ENCODE peak calls at places on chromosomes 1 and 21, in eight cellular contexts. Q is NCI-H1105 treated with DMSO at 0.1 percent for 48 hours; N is tibial nerve; F is M059J; S is NCI-H510A; L is thoracic aorta; M is activated CD8-positive, alpha-beta memory T cell treated with anti-CD3 and anti-CD28 coated beads for 4 hours; C is fibroblast of the conjunctiva. Z is an unnamed sample.

GRCh38 chr1:162983671-162984425 is 85.3 kb upstream of the RGS4 start:
- DNase-seq in Q (no peak), N (no peak), F (peak), S (no peak), L (no peak), M (no peak), C (no peak), Z (no peak)

GRCh38 chr1:184340984-184341383 is 45.8 kb upstream of the C1orf21 start:
- DNase-seq in Q (no peak), N (no peak), F (no peak), S (no peak), L (no peak), M (no peak), C (no peak), Z (no peak)

GRCh38 chr1:40855513-40855912 is 6.7 kb downstream of the CITED4 start:
- DNase-seq in Q (no peak), N (no peak), F (no peak), S (no peak), L (no peak), M (no peak), C (no peak), Z (no peak)

GRCh38 chr1:201778279-201779023 is 50.5 kb upstream of the IPO9 start:
- DNase-seq in Q (no peak), N (no peak), F (no peak), S (no peak), L (no peak), M (no peak), C (no peak), Z (no peak)

GRCh38 chr1:87942165-87942564 is 613.5 kb downstream of the LMO4 start:
- DNase-seq in Q (no peak), N (peak), F (no peak), S (no peak), L (no peak), M (no peak), C (peak), Z (no peak)

GRCh38 chr1:162010175-162010506 is 13.5 kb downstream of the OLFML2B start:
- DNase-seq in Q (no peak), N (no peak), F (no peak), S (no peak), L (no peak), M (no peak), C (no peak), Z (no peak)

GRCh38 chr1:50978852-50979781 is 9.1 kb downstream of the CDKN2C start:
- DNase-seq in Q (peak), N (no peak), F (peak), S (no peak), L (no peak), M (no peak), C (no peak), Z (peak)

GRCh38 chr1:178311164-178311563 is 185.6 kb downstream of the CLEC20A start:
- DNase-seq in Q (no peak), N (no peak), F (peak), S (no peak), L (no peak), M (no peak), C (peak), Z (no peak)

GRCh38 chr1:161864577-161864976 is 98.5 kb downstream of the ATF6 start:
- DNase-seq in Q (no peak), N (no peak), F (peak), S (no peak), L (no peak), M (no peak), C (peak), Z (no peak)

GRCh38 chr1:46446646-46447498 is 42.8 kb upstream of the DMBX1 start:
- DNase-seq in Q (peak), N (peak), F (peak), S (peak), L (peak), M (peak), C (peak), Z (no peak)

GRCh38 chr21:15592271-15592860 is 137.4 kb upstream of the USP25 start:
- DNase-seq in Q (peak), N (no peak), F (peak), S (no peak), L (no peak), M (no peak), C (peak), Z (peak)

GRCh38 chr1:160206421-160207117 is 1.4 kb downstream of the PEA15 start:
- DNase-seq in Q (no peak), N (no peak), F (peak), S (no peak), L (no peak), M (no peak), C (peak), Z (peak)

GRCh38 chr1:113040041-113040440 is 33.0 kb upstream of the LRIG2 start:
- DNase-seq in Q (no peak), N (no peak), F (no peak), S (no peak), L (no peak), M (no peak), C (no peak), Z (no peak)

GRCh38 chr1:49686107-49686506 is 337.6 kb downstream of the AGBL4 start:
- DNase-seq in Q (peak), N (no peak), F (no peak), S (no peak), L (no peak), M (no peak), C (no peak), Z (no peak)